ENCODE peak calls at places on chromosomes 16 and 17, in seven cellular contexts. P, T, D, A, S, L and K are unnamed samples.

GRCh38 chr17:4175921-4176802 is 33.2 kb downstream of the CYB5D2 start:
- DNase-seq in P (no peak), T (no peak), D (no peak), A (peak; percentile 55), S (no peak), L (no peak), K (peak; percentile 22)

GRCh38 chr17:70373369-70373768 is 204.0 kb downstream of the KCNJ2 start:
- DNase-seq in P (no peak), T (no peak), D (no peak), A (no peak), S (no peak), L (no peak), K (no peak)

GRCh38 chr17:48568499-48569259 is 9.5 kb downstream of the HOXB4 start:
- DNase-seq in P (no peak), T (no peak), D (no peak), A (no peak), S (no peak), L (no peak), K (no peak)

GRCh38 chr16:4506450-4506849 is 30.3 kb downstream of the HMOX2 start:
- DNase-seq in P (peak; percentile 83), T (peak; percentile 88), D (peak; percentile 83), A (peak; percentile 78), S (peak; percentile 58), L (peak; percentile 56), K (peak; percentile 83)

GRCh38 chr17:7932949-7933348 is 943 bp downstream of the CNTROB start:
- DNase-seq in P (peak; percentile 62), T (peak; percentile 49), D (peak; percentile 87), A (peak; percentile 65), S (no peak), L (no peak), K (peak; percentile 50)

GRCh38 chr16:30904114-30904780 is 7.8 kb downstream of the CTF1 start:
- DNase-seq in P (peak; percentile 63), T (no peak), D (no peak), A (no peak), S (no peak), L (no peak), K (no peak)

GRCh38 chr16:78297066-78297666 is 197.7 kb downstream of the WWOX start:
- DNase-seq in P (no peak), T (no peak), D (no peak), A (peak; percentile 4), S (no peak), L (no peak), K (no peak)

GRCh38 chr17:43392397-43392796 is 6.4 kb upstream of the ARL4D start:
- DNase-seq in P (no peak), T (no peak), D (peak; percentile 43), A (no peak), S (no peak), L (no peak), K (no peak)

GRCh38 chr16:27217256-27217655 is 13.9 kb downstream of the KDM8 start:
- DNase-seq in P (no peak), T (peak; percentile 66), D (peak; percentile 71), A (peak; percentile 76), S (no peak), L (no peak), K (no peak)

GRCh38 chr16:3759736-3760135 is 42.4 kb upstream of the TRAP1 start:
- DNase-seq in P (no peak), T (no peak), D (no peak), A (no peak), S (no peak), L (no peak), K (no peak)

GRCh38 chr16:12255919-12256665 is 279.6 kb downstream of the SNX29 start:
- DNase-seq in P (peak; percentile 93), T (no peak), D (no peak), A (no peak), S (no peak), L (no peak), K (peak; percentile 24)

GRCh38 chr16:85718682-85719081 is 29.9 kb upstream of the GINS2 start:
- DNase-seq in P (peak; percentile 61), T (no peak), D (peak; percentile 88), A (no peak), S (no peak), L (peak; percentile 35), K (peak; percentile 42)

GRCh38 chr16:85719605-85720318 is 31.0 kb upstream of the GINS2 start:
- DNase-seq in P (no peak), T (no peak), D (no peak), A (no peak), S (no peak), L (no peak), K (no peak)

GRCh38 chr16:85717393-85718152 is 28.8 kb upstream of the GINS2 start:
- DNase-seq in P (peak; percentile 84), T (peak; percentile 69), D (peak; percentile 89), A (peak; percentile 62), S (no peak), L (peak; percentile 47), K (peak; percentile 76)

GRCh38 chr16:85716680-85717038 is 27.9 kb upstream of the GINS2 start:
- DNase-seq in P (no peak), T (no peak), D (no peak), A (no peak), S (no peak), L (no peak), K (no peak)

DNA sequence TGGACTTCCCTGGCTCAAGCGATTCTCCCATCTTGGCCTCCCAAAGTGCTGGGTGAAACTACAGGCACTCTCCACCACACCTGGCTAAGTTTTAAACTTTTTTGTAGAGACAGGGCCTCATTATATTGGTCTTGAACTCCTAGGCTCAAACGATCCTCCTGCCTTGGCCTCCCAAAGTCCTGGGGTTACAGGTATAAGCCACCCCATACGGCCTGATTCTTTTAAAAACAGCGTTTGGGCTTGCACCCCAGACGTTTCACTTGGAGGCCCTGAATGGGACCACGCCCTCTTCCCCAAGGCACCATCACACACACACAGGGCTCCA is 29.4 kb upstream of the GINS2 start:
- DNase-seq in P (no peak), T (no peak), D (no peak), A (no peak), S (no peak), L (no peak), K (no peak)
- TF ChIP-seq CTCF in P (no peak), T (no peak), D (no peak), A (no peak), S (no peak), L (no peak), K (no peak)

GRCh38 chr17:19579192-19579668 is 45.6 kb downstream of the SLC47A1 start:
- DNase-seq in P (no peak), T (no peak), D (peak; percentile 74), A (no peak), S (no peak), L (no peak), K (no peak)
- H3K4me3 ChIP-seq in P (no peak overlapping the region), T (no peak overlapping the region), D (no peak overlapping the region), A (no peak overlapping the region), S (no peak overlapping the region), L (peak overlapping the region; percentile 57), K (no peak overlapping the region)

GRCh38 chr17:58121925-58122324 is 26.3 kb upstream of the OR4D1 start:
- DNase-seq in P (peak; percentile 39), T (peak; percentile 39), D (peak; percentile 75), A (peak; percentile 25), S (no peak), L (no peak), K (peak; percentile 29)
- TF ChIP-seq CTCF in P (peak; percentile 67), T (peak; percentile 11), D (peak; percentile 76), A (peak; percentile 26), S (peak; percentile 71), L (peak; percentile 7), K (peak; percentile 14)

GRCh38 chr17:76695059-76695892 is 15.5 kb downstream of the MXRA7 start:
- DNase-seq in P (no peak), T (no peak), D (peak; percentile 45), A (no peak), S (no peak), L (no peak), K (no peak)

GRCh38 chr17:76700627-76701470 is 9.9 kb downstream of the MXRA7 start:
- DNase-seq in P (no peak), T (peak; percentile 88), D (peak; percentile 79), A (peak; percentile 81), S (no peak), L (peak; percentile 43), K (no peak)

GRCh38 chr17:76700290-76700626 is 10.5 kb downstream of the MXRA7 start:
- DNase-seq in P (no peak), T (no peak), D (no peak), A (no peak), S (no peak), L (no peak), K (no peak)

GRCh38 chr17:76696763-76697701 is 13.7 kb downstream of the MXRA7 start:
- DNase-seq in P (peak; percentile 29), T (peak; percentile 81), D (peak; percentile 49), A (peak; percentile 61), S (no peak), L (peak; percentile 30), K (peak; percentile 85)

GRCh38 chr17:76697702-76698465 is 12.9 kb downstream of the MXRA7 start:
- DNase-seq in P (no peak), T (peak; percentile 63), D (peak; percentile 78), A (peak; percentile 54), S (no peak), L (no peak), K (no peak)
- H3K4me3 ChIP-seq in P (no peak overlapping the region), T (no peak overlapping the region), D (no peak overlapping the region), A (no peak overlapping the region), S (no peak overlapping the region), L (no peak overlapping the region), K (no peak overlapping the region)

DNA sequence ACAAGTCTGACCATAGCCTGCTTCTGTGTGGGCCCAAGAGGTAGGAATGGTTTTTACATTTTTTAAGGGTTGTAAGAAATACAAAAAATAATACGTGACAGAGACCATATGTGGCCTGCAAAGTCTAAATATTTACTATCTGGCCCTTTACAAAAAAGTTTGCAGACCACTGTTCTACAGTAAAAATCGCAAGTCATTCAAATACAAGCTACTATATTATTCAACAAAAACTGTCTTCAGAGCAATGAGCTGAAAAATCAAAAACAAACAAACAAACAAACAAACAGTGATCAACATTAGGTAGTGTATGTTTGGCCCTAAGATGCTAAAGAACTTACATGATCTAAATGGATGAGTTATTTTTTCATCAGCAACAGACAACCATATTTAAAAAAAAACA is 32.5 kb downstream of the IKZF3 start:
- DNase-seq in P (no peak), T (no peak), D (no peak), A (no peak), S (no peak), L (no peak), K (no peak)
- TF ChIP-seq CTCF in P (no peak), T (no peak), D (no peak), A (no peak), S (no peak), L (no peak), K (no peak)

GRCh38 chr16:2208308-2208707 is 2.4 kb downstream of the BRICD5 start:
- DNase-seq in P (no peak), T (no peak), D (no peak), A (no peak), S (no peak), L (no peak), K (no peak)

GRCh38 chr16:2207872-2208271 is 2.6 kb downstream of the MLST8 start:
- DNase-seq in P (no peak), T (no peak), D (no peak), A (no peak), S (no peak), L (no peak), K (no peak)

GRCh38 chr16:2205967-2206313 is 686 bp downstream of the MLST8 start:
- DNase-seq in P (no peak), T (no peak), D (no peak), A (no peak), S (no peak), L (no peak), K (no peak)

GRCh38 chr16:2206420-2206779 is 1.1 kb downstream of the MLST8 start:
- DNase-seq in P (no peak), T (no peak), D (no peak), A (no peak), S (no peak), L (no peak), K (no peak)

GRCh38 chr16:2206780-2207433 is 1.7 kb downstream of the MLST8 start:
- DNase-seq in P (no peak), T (no peak), D (no peak), A (no peak), S (no peak), L (no peak), K (no peak)
- H3K4me3 ChIP-seq in P (peak overlapping the region; percentile 79), T (no peak overlapping the region), D (no peak overlapping the region), A (no peak overlapping the region), S (peak overlapping the region; percentile 73), L (no peak overlapping the region), K (no peak overlapping the region)